ENCODE peak calls at places on chromosomes 3 and 15, in four cellular contexts. P is gastrocnemius medialis, F is mucosa of descending colon, V is Peyer's patch. I is an unnamed sample.

GRCh38 chr3:6965881-6966280 is 105.0 kb downstream of the GRM7 start:
- DNase-seq in F (no peak), V (no peak), P (no peak), I (no peak)

GRCh38 chr15:47432831-47433230 is 284.5 kb upstream of the SEMA6D start:
- DNase-seq in V (no peak), P (no peak), F (no peak), I (no peak)

GRCh38 chr15:64825081-64825430 is 391 bp downstream of the PIF1 start:
- DNase-seq in V (no peak), P (no peak), F (no peak), I (no peak)

GRCh38 chr3:107264888-107265287 is 112.4 kb upstream of the CCDC54 start:
- DNase-seq in P (no peak), F (no peak), V (no peak), I (no peak)

GRCh38 chr3:126450744-126451143 is 24.9 kb downstream of the ZXDC start:
- DNase-seq in V (no peak), P (no peak), F (no peak), I (no peak)

GRCh38 chr3:169060037-169060436 is 603.5 kb downstream of the MECOM start:
- DNase-seq in F (no peak), V (no peak), P (no peak), I (no peak)

GRCh38 chr3:108485146-108485545 is 25.2 kb downstream of the MYH15 start:
- DNase-seq in P (no peak), V (no peak), F (no peak), I (no peak)

GRCh38 chr3:99895706-99896441 is 78.2 kb downstream of the CMSS1 start:
- DNase-seq in F (no peak), V (no peak), P (no peak), I (no peak)

GRCh38 chr3:191792580-191792979 is 331.6 kb downstream of the PYDC2 start:
- DNase-seq in V (no peak), F (no peak), P (no peak), I (no peak)

GRCh38 chr3:111729087-111729846 is 129.8 kb upstream of the PHLDB2 start:
- DNase-seq in V (peak; percentile 51), P (peak; percentile 22), F (peak; percentile 45), I (no peak)

GRCh38 chr3:173538410-173538809 is 140.9 kb downstream of the NLGN1 start:
- DNase-seq in V (no peak), P (no peak), F (no peak), I (no peak)

GRCh38 chr3:142875583-142876207 is 13.2 kb downstream of the PCOLCE2 start:
- DNase-seq in F (no peak), P (no peak), V (no peak), I (no peak)

GRCh38 chr3:117565777-117566176 is 856.2 kb downstream of the TUSC7 start:
- DNase-seq in F (no peak), P (no peak), V (no peak), I (no peak)

GRCh38 chr15:27095809-27096580 is 125.0 kb downstream of the GABRG3 start:
- DNase-seq in F (no peak), V (no peak), P (no peak), I (no peak)

GRCh38 chr3:72593881-72594397 is 254.3 kb downstream of the SHQ1 start:
- DNase-seq in P (no peak), F (no peak), V (no peak), I (no peak)

GRCh38 chr3:100045696-100046095 is 68.6 kb downstream of the FILIP1L start:
- DNase-seq in V (peak; percentile 72), F (peak; percentile 69), P (peak; percentile 26), I (no peak)

GRCh38 chr3:162684260-162684659 is 1187.7 kb downstream of the OTOL1 start:
- DNase-seq in V (no peak), P (no peak), F (no peak), I (no peak)

GRCh38 chr15:57437564-57437963 is 61.3 kb downstream of the CGNL1 start:
- DNase-seq in F (no peak), P (no peak), V (no peak), I (no peak)

GRCh38 chr3:57826286-57826951 is 70.3 kb downstream of the SLMAP start:
- DNase-seq in F (no peak), V (no peak), P (no peak), I (no peak)

GRCh38 chr3:16916840-16917239 is 32.1 kb downstream of the PLCL2 start:
- DNase-seq in V (no peak), F (no peak), P (no peak), I (no peak)

GRCh38 chr3:159928692-159929091 is 59.9 kb upstream of the IL12A start:
- DNase-seq in F (no peak), P (no peak), V (no peak), I (no peak)

DNA sequence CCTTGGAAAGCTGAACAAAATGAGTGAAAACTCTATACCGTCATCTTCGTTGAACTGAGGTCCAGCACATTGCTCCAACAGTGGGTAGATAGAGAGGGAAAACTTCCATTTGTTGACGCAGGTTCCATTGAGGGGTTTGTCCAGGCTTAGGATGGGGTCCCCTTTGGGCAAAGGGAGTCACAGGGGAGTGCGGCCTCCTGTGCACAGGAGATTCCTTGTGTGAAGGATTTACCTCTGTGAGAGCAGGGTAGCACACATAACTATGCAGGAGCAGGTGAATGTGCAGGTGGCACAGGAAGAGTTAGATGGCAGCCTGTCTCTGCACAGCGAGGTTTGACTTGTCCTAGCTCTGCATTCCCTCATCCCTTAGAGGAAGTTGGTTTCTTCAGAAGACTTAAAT is 139.3 kb downstream of the SNRPN start:
- DNase-seq in V (no peak), F (no peak), P (no peak), I (no peak)
- H3K9me3 ChIP-seq in V (peaks cover 52% of the 10 kb centered on the region), F (peaks cover 91% of the 10 kb centered on the region), P (no peaks in the 10 kb centered on the region), I (peaks cover 31% of the 10 kb centered on the region)

GRCh38 chr3:78665776-78666457 is 1101.9 kb downstream of the ROBO1 start:
- DNase-seq in F (no peak), V (no peak), P (no peak), I (no peak)

GRCh38 chr3:78668302-78668701 is 1099.5 kb downstream of the ROBO1 start:
- DNase-seq in P (no peak), V (no peak), F (no peak), I (no peak)

GRCh38 chr3:78666458-78666800 is 1101.4 kb downstream of the ROBO1 start:
- DNase-seq in V (no peak), F (no peak), P (no peak), I (no peak)

GRCh38 chr3:78670087-78670486 is 1097.7 kb downstream of the ROBO1 start:
- DNase-seq in F (no peak), P (no peak), V (no peak), I (no peak)
- H3K9me3 ChIP-seq in F (no peaks in the 10 kb centered on the region), P (no peaks in the 10 kb centered on the region), V (no peaks in the 10 kb centered on the region), I (no peaks in the 10 kb centered on the region)

GRCh38 chr15:100170673-100171210 is 171.0 kb downstream of the ADAMTS17 start:
- DNase-seq in V (peak; percentile 26), P (no peak), F (no peak), I (no peak)

GRCh38 chr15:100170280-100170654 is 171.5 kb downstream of the ADAMTS17 start:
- DNase-seq in P (no peak), V (no peak), F (no peak), I (no peak)

GRCh38 chr15:100169615-100170279 is 172.0 kb downstream of the ADAMTS17 start:
- DNase-seq in V (no peak), F (no peak), P (no peak), I (no peak)

GRCh38 chr15:100167884-100168375 is 173.8 kb downstream of the ADAMTS17 start:
- DNase-seq in V (no peak), F (no peak), P (peak; percentile 22), I (no peak)

GRCh38 chr15:100168787-100169186 is 173.0 kb downstream of the ADAMTS17 start:
- DNase-seq in P (no peak), V (no peak), F (no peak), I (no peak)
- H3K9me3 ChIP-seq in P (no peaks in the 10 kb centered on the region), V (peaks cover 6% of the 10 kb centered on the region), F (peaks cover 25% of the 10 kb centered on the region), I (no peaks in the 10 kb centered on the region)

DNA sequence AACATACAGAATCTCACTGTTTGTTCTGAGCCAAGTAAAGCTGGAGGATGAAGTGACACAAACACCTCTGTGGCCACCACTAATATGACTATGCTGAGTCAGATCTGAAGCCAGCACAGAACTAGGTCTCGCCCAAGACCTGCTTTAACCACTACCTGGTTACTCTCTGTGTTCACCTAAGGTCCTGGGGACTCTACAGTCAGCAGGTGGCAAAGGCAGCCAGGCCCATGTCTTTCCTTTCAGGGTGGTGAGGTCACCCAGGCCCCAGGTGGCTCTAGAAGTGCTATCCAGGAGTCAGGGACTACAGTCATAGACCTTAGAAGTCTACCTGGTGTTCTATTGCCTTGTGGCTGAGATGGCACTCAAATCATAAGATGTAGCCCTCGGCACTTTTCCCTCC is 287.9 kb upstream of the ARRDC4 start:
- DNase-seq in F (no peak), V (no peak), P (no peak), I (no peak)
- H3K9me3 ChIP-seq in F (no peaks in the 10 kb centered on the region), V (no peaks in the 10 kb centered on the region), P (no peaks in the 10 kb centered on the region), I (no peaks in the 10 kb centered on the region)

DNA sequence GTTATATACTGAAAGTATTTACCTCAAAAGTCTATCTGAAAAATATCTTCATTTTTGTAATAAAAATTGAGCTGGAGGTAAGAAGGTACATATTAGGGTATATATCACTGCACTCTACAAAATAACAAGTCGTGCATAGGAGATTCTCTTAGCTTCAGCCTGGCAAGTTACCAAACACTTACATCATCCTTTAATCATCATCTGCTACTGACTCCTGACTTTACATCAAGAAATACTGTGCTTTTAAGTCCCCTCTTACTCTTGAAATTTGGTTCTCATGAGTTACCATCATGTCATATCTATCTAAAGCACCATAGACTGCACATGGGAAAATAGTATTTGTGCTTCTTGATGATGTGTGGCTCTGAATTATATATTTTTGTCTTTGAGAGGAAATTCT is 50.8 kb downstream of the LYSMD4 start:
- DNase-seq in P (no peak), V (no peak), F (no peak), I (no peak)
- H3K9me3 ChIP-seq in P (no peaks in the 10 kb centered on the region), V (no peaks in the 10 kb centered on the region), F (no peaks in the 10 kb centered on the region), I (peaks cover 3% of the 10 kb centered on the region)

GRCh38 chr3:104519068-104519467 is 847.6 kb upstream of the ALCAM start:
- DNase-seq in V (no peak), P (no peak), F (no peak), I (no peak)

GRCh38 chr3:104510091-104510860 is 856.4 kb upstream of the ALCAM start:
- DNase-seq in V (no peak), F (no peak), P (no peak), I (no peak)

GRCh38 chr3:104519468-104519867 is 847.2 kb upstream of the ALCAM start:
- DNase-seq in F (no peak), P (no peak), V (no peak), I (no peak)

GRCh38 chr3:104514371-104514770 is 852.3 kb upstream of the ALCAM start:
- DNase-seq in F (no peak), V (no peak), P (no peak), I (no peak)

GRCh38 chr3:104514776-104515175 is 851.9 kb upstream of the ALCAM start:
- DNase-seq in P (no peak), F (no peak), V (no peak), I (no peak)
- H3K9me3 ChIP-seq in P (no peaks in the 10 kb centered on the region), F (no peaks in the 10 kb centered on the region), V (no peaks in the 10 kb centered on the region), I (no peaks in the 10 kb centered on the region)

DNA sequence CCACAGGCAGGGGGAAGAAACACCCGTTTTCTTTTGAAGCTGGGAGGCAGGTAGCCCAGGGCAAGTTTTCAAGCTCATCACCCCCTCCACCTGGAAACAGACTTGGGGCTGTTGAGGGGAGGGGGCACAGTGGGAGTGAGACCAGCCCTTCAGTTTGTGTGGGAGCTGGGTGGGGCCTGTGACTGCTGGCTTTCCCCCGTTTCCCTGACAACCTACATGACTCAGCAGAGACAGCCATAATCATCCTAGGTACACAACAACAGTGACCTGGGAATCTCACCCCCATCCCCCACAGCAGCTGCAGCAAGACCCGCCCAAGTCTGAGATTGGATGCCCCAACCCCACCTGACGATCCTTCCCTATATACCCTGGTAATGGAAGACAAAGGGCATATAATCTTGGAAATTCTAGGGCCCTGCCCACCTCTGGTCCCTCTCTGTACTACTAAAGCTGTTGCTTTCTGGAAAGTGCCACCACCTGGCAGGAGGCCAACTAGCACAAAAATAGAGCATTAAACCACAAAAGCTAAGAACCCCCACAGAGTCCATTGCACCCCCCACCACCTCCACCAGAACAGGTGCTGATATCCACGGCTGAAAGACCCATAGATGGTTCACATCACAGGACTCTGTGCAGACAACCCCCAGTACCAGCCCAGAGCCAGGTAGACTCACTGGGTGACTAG is 422.2 kb upstream of the SGO1 start:
- DNase-seq in V (no peak), F (no peak), P (no peak), I (no peak)
- H3K9me3 ChIP-seq in V (no peaks in the 10 kb centered on the region), F (peaks cover 78% of the 10 kb centered on the region), P (no peaks in the 10 kb centered on the region), I (peaks cover 13% of the 10 kb centered on the region)

I was measured in T-helper 17 cell.